ENCODE peak calls at places on chromosomes 5 and 9, in seven cellular contexts. J, S, H, A, N, O and C are unnamed samples. For H3K4me1, the result is how much of the 10 kb centered on the place peaks cover.

GRCh38 chr5:157689942-157690689 is 18.8 kb downstream of the C5orf52 start:
- DNase-seq in J (peak), S (no peak), H (no peak), A (no peak), N (no peak), O (no peak), C (peak)

GRCh38 chr5:82353522-82353921 is 75.4 kb upstream of the RPS23 start:
- DNase-seq in J (no peak), S (no peak), H (no peak), A (no peak), N (no peak), O (no peak), C (no peak)

GRCh38 chr9:34171753-34172535 is 6.9 kb upstream of the UBAP1 start:
- DNase-seq in J (no peak), S (no peak), H (no peak), A (no peak), N (no peak), O (no peak), C (no peak)

GRCh38 chr9:116817762-116818161 is 130.7 kb downstream of the TRIM32 start:
- DNase-seq in J (no peak), S (no peak), H (no peak), A (no peak), N (no peak), O (no peak), C (no peak)

GRCh38 chr9:18568969-18569368 is 95.0 kb downstream of the ADAMTSL1 start:
- DNase-seq in J (no peak), S (no peak), H (no peak), A (no peak), N (no peak), O (no peak), C (no peak)

GRCh38 chr9:4397917-4398316 is 92.4 kb upstream of the SLC1A1 start:
- DNase-seq in J (no peak), S (no peak), H (no peak), A (no peak), N (no peak), O (no peak), C (no peak)

GRCh38 chr5:79025054-79025465 is 40.0 kb upstream of the ARSB start:
- DNase-seq in J (no peak), S (peak), H (peak), A (peak), N (peak), O (peak), C (peak)

GRCh38 chr9:35952526-35953191 is 5.3 kb downstream of the OR2S2 start:
- DNase-seq in J (no peak), S (no peak), H (no peak), A (no peak), N (no peak), O (no peak), C (no peak)

GRCh38 chr9:125659954-125660353 is 47.1 kb downstream of the MAPKAP1 start:
- DNase-seq in J (no peak), S (no peak), H (no peak), A (no peak), N (no peak), O (no peak), C (no peak)

GRCh38 chr9:103714992-103715391 is 379.1 kb upstream of the SMC2 start:
- DNase-seq in J (no peak), S (no peak), H (no peak), A (no peak), N (no peak), O (no peak), C (no peak)

GRCh38 chr5:80143491-80143890 is 108.3 kb downstream of the THBS4 start:
- DNase-seq in J (peak), S (no peak), H (no peak), A (no peak), N (no peak), O (no peak), C (no peak)

GRCh38 chr9:24912767-24913166 is 367.1 kb upstream of the IZUMO3 start:
- DNase-seq in J (no peak), S (no peak), H (no peak), A (no peak), N (no peak), O (no peak), C (no peak)

GRCh38 chr5:172827843-172828242 is 6.2 kb upstream of the ERGIC1 start:
- DNase-seq in J (no peak), S (no peak), H (no peak), A (no peak), N (no peak), O (no peak), C (no peak)

GRCh38 chr9:134764870-134765269 is 115.7 kb upstream of the FCN2 start:
- DNase-seq in J (no peak), S (no peak), H (no peak), A (no peak), N (no peak), O (no peak), C (peak)

GRCh38 chr5:150297934-150298595 is 4.6 kb downstream of the ARSI start:
- DNase-seq in J (no peak), S (no peak), H (no peak), A (no peak), N (no peak), O (no peak), C (no peak)

GRCh38 chr5:141843156-141843927 is 34.9 kb downstream of the PCDH1 start:
- DNase-seq in J (no peak), S (no peak), H (no peak), A (no peak), N (no peak), O (no peak), C (peak)

GRCh38 chr9:131279927-131280530 is 3.7 kb upstream of the FAM78A start:
- DNase-seq in J (peak), S (no peak), H (no peak), A (no peak), N (no peak), O (no peak), C (no peak)

GRCh38 chr9:114691046-114691955 is 9.3 kb upstream of the TEX48 start:
- DNase-seq in J (no peak), S (peak), H (peak), A (no peak), N (no peak), O (peak), C (no peak)

GRCh38 chr9:115015018-115015635 is 84.7 kb upstream of the TNFSF8 start:
- DNase-seq in J (no peak), S (peak), H (peak), A (no peak), N (no peak), O (no peak), C (peak)

GRCh38 chr5:66498791-66499207 is 97.4 kb upstream of the MAST4 start:
- DNase-seq in J (no peak), S (no peak), H (peak), A (no peak), N (no peak), O (no peak), C (peak)

GRCh38 chr5:74848553-74849025 is 17.6 kb downstream of the FAM169A start:
- DNase-seq in J (no peak), S (no peak), H (no peak), A (no peak), N (no peak), O (no peak), C (no peak)

GRCh38 chr5:159712672-159713071 is 203.6 kb upstream of the ADRA1B start:
- DNase-seq in J (no peak), S (no peak), H (no peak), A (no peak), N (no peak), O (no peak), C (no peak)

GRCh38 chr5:95029569-95030366 is 255.1 kb downstream of the MCTP1 start:
- DNase-seq in J (no peak), S (no peak), H (no peak), A (no peak), N (no peak), O (no peak), C (no peak)

DNA sequence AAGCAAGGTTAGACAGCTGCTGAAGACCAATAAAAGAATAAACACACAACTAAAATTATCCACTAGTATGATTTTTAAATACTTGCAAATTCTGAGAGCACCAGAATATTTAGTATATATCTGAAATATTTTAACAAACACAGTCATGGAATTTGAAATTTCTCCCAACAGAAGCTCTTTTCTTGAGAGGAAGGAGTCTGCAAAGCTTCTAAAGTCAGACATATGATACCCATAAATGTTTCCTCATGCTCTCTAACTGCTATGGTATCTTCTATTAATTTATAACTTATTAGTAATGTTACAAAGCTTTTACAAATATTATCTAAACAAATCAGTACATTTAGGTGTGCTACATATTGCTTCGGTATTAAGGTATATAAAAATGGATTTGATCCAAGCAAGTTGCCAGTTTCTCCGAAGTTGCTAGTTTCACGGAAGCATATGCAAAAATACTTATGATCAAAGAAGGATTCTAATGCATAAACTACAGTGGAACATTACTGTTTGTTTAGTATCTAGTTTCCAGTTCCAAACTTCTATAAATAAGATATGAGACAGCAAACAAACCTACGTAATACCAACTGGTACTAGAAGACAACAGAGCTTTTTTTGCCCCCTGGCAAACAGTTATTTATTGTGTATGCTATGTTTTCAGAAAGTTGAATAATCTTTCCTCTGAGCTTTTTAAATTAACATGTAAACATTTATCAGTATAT is 22.0 kb downstream of the FNIP1 start:
- DNase-seq in J (no peak), S (no peak), H (peak), A (no peak), N (no peak), O (no peak), C (no peak)
- H3K4me1 ChIP-seq in J (under half), S (under half), H (under half), A (half or more), N (under half), O (under half), C (under half)

GRCh38 chr9:95058121-95058785 is 259.3 kb downstream of the FANCC start:
- DNase-seq in J (no peak), S (no peak), H (no peak), A (no peak), N (no peak), O (no peak), C (no peak)
- H3K4me1 ChIP-seq in J (half or more), S (under half), H (half or more), A (half or more), N (half or more), O (under half), C (under half)

GRCh38 chr5:140564196-140565023 is at the start of the genes APBB3 and SLC35A4:
- DNase-seq in J (peak), S (peak), H (peak), A (peak), N (peak), O (peak), C (peak)
- H3K4me1 ChIP-seq in J (under half), S (under half), H (under half), A (half or more), N (under half), O (under half), C (under half)

DNA sequence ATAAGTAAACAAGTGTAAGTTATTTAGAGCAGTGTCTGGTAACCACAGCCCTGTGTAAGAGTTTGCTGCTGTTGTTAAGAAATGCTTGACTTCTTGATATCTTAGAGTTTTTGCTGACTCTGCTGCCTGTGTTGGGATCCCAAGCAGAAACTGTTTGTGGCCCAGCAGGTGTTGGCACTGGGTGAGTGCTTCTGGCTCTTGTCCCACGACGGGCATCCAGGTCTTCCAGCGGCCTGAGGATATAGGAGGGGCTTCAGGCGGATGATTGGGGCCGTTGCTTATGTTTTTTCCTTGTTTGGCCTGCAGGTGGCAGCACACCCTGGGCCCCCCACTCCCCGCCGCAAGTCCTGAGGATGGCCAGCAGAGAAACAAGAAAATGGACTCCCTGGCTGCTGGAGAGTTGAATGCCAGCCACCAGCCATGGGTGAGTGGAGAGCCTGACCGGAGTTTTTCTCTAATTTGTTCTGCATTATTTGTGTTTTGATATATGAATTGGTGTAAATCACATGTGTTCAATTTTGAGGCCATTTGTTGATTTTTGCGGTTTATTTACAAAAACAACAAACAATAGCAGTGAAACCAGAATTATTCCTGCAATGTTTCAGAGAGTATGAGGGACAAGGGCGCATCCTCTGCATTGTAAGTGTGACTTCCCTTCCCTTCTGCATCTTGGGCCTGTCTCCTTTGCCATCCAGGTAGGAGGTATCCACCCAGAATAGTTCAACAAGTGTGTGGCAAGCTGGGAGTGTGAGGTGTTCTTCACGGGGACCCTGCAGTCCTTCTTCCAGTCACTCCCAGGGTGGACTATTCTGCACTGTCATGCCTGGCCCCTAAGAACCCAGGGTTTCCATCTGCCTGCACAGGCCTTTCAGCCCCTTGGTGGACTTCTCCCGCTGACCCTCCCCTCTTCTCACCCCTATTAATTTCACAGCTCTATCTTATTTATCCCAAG is 50.3 kb downstream of the SLC22A5 start:
- DNase-seq in J (peak), S (peak), H (peak), A (peak), N (peak), O (peak), C (peak)
- H3K4me1 ChIP-seq in J (half or more), S (under half), H (under half), A (half or more), N (half or more), O (half or more), C (half or more)